ENCODE peak calls at places on chromosomes 11 and 22, in seven cellular contexts. Q is bronchial epithelial cell, H is stomach, D is dorsolateral prefrontal cortex, A is fibroblast of the aortic adventitia, C is neural crest cell, X is astrocyte of the cerebellum. W is an unnamed sample.

GRCh38 chr11:126059238-126059761 is 3.4 kb downstream of the CDON start:
- DNase-seq in Q (no peak), H (no peak), D (no peak), A (no peak), C (no peak), X (no peak), W (no peak)

GRCh38 chr11:17828311-17828751 is 93.8 kb downstream of the KCNC1 start:
- DNase-seq in Q (no peak), H (peak; percentile 29), D (peak; percentile 33), A (peak; percentile 78), C (no peak), X (no peak), W (no peak)

GRCh38 chr11:3995949-3996554 is 98.5 kb upstream of the RRM1 start:
- DNase-seq in Q (peak; percentile 8), H (no peak), D (no peak), A (peak; percentile 55), C (no peak), X (no peak), W (no peak)

GRCh38 chr11:12791245-12791644 is 117.0 kb downstream of the TEAD1 start:
- DNase-seq in Q (no peak), H (no peak), D (no peak), A (no peak), C (no peak), X (no peak), W (no peak)

GRCh38 chr22:40043086-40043485 is 48.3 kb downstream of the FAM83F start:
- DNase-seq in Q (no peak), H (no peak), D (peak; percentile 24), A (peak; percentile 84), C (no peak), X (no peak), W (peak; percentile 29)

GRCh38 chr11:66967670-66968425 is 7.3 kb upstream of the C11orf86 start:
- DNase-seq in Q (peak; percentile 96), H (no peak), D (no peak), A (peak; percentile 88), C (no peak), X (no peak), W (no peak)

GRCh38 chr22:33062402-33062801 is 4.2 kb upstream of the SYN3 start:
- DNase-seq in Q (no peak), H (no peak), D (no peak), A (no peak), C (no peak), X (no peak), W (no peak)

GRCh38 chr11:84691830-84692229 is 935.3 kb downstream of the DLG2 start:
- DNase-seq in Q (no peak), H (no peak), D (no peak), A (no peak), C (no peak), X (no peak), W (no peak)

GRCh38 chr22:27105142-27106025 is 448.0 kb downstream of the MIAT start:
- DNase-seq in Q (peak; percentile 25), H (peak; percentile 31), D (no peak), A (peak; percentile 96), C (no peak), X (peak; percentile 89), W (peak; percentile 70)

GRCh38 chr22:44638966-44639739 is 62.9 kb upstream of the PRR5 start:
- DNase-seq in Q (no peak), H (no peak), D (no peak), A (peak; percentile 37), C (no peak), X (peak; percentile 13), W (no peak)

GRCh38 chr22:44642096-44642644 is 59.8 kb upstream of the PRR5 start:
- DNase-seq in Q (no peak), H (no peak), D (no peak), A (no peak), C (no peak), X (no peak), W (no peak)

GRCh38 chr22:44640618-44641155 is 61.3 kb upstream of the PRR5 start:
- DNase-seq in Q (no peak), H (no peak), D (no peak), A (no peak), C (no peak), X (no peak), W (no peak)

GRCh38 chr22:44645083-44645482 is 56.9 kb upstream of the PRR5 start:
- DNase-seq in Q (no peak), H (no peak), D (no peak), A (no peak), C (no peak), X (no peak), W (no peak)

GRCh38 chr22:44639891-44640617 is 62.0 kb upstream of the PRR5 start:
- DNase-seq in Q (no peak), H (no peak), D (no peak), A (no peak), C (no peak), X (no peak), W (no peak)
- TF ChIP-seq CTCF in Q (no peak), H (no peak), D (no peak), A (no peak), C (no peak), X (no peak), W (no peak)

GRCh38 chr22:48572951-48573350 is 1254.7 kb downstream of the BRD1 start:
- DNase-seq in Q (no peak), H (no peak), D (no peak), A (no peak), C (no peak), X (no peak), W (no peak)

GRCh38 chr22:48573766-48574165 is 1253.9 kb downstream of the BRD1 start:
- DNase-seq in Q (no peak), H (no peak), D (no peak), A (no peak), C (no peak), X (no peak), W (no peak)

GRCh38 chr22:48575567-48576332 is 1251.9 kb downstream of the BRD1 start:
- DNase-seq in Q (no peak), H (no peak), D (no peak), A (no peak), C (no peak), X (no peak), W (no peak)

GRCh38 chr22:48576333-48577013 is 1251.2 kb downstream of the BRD1 start:
- DNase-seq in Q (no peak), H (no peak), D (peak; percentile 41), A (no peak), C (peak; percentile 72), X (no peak), W (no peak)

DNA sequence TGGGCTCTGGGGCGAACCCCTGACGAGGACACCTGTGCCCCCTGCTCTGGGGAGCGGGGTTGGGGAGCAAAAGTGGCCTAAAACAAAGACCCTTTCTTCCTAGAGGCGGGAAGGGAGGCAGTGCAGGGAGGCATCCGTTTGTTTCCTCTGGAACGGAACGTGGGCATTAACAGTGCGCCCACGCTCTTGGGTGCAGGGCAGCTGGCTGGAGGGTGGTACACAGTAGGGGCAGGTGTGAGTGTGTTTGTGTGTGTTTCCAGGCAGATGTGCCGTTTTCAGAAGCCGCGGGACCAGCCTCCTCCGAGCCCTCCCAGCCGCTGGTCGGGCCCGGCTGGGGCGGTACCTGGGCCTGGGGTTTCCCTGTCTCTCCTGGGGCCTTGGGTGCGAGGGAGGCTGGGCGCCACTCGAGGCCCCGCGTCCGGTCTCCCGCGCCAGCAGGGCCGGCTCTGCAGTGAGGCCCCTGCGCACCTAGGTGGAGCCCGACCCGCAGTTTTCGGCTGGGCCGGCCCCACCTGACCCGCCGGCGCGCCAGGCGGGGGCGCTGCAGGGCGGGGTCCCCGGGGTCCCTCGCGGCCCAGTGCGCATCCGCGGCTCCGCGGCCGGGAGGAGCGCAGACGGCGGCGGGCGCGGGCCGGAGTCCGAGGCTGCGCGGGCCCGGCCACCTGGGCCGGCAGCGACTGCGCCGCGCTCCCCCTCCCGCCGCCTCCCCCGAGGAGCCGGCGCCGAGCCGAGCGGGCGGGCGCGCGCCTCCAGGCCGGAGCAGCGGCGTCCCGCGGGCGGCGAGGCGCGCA is 1252.7 kb downstream of the BRD1 start:
- DNase-seq in Q (no peak), H (no peak), D (peak; percentile 31), A (no peak), C (peak; percentile 73), X (no peak), W (no peak)
- TF ChIP-seq CTCF in Q (peak; percentile 3), H (no peak), D (peak; percentile 63), A (no peak), C (peak; percentile 70), X (peak; percentile 53), W (no peak)

DNA sequence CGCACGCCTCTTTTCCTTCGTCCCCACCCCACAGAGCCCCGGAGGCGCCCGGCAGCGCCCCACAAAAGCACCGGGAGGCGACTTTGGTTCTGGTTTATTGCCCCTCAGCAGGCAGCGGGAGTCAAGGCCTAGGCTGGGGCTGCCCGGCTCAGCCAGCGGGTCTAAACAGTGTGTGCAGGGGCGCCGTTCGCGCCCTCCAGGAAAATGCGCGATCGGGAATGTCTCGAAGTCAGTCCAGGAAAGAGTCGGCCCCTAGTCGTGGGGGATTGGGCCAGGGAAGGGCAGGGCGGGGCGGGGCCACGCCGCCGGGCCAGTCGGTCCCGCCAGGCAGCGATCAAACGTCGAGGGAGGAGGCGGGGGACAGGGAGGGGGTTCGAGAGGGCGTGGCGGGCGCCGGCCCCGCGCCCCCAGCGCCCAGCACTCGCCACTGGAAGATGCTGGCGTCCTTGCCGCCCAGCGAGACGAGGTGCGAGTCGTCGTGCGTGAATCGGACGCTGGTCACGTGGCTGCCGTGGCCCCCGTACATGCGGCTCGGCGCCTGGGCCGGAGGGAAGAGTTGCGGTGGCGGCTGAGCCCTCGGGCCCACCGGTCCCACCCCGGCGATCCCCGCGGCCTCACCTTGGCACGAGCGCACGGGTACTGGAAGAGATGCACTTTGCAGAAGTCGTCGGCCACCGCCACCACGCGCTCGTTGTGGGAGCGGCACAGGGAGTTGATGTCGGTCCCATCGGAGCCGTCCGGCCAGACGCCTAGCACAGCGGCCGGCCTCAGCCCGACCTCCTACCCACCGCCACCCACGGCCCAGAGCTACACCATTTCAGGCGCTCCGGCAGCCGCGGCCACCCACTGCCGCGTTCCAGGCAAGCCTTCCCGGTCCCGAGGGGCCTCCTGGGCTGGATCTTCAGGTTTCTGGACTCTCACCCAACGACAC is 741 bp upstream of the MTA2 start:
- DNase-seq in Q (no peak), H (peak; percentile 65), D (peak; percentile 69), A (peak; percentile 57), C (peak; percentile 26), X (no peak), W (no peak)
- TF ChIP-seq CTCF in Q (peak; percentile 30), H (no peak), D (peak; percentile 19), A (no peak), C (no peak), X (no peak), W (no peak)

GRCh38 chr11:57653162-57653561 is 3.5 kb upstream of the YPEL4 start:
- DNase-seq in Q (no peak), H (no peak), D (no peak), A (no peak), C (no peak), X (no peak), W (no peak)

GRCh38 chr11:57659669-57660068 is 2.1 kb downstream of the CLP1 start:
- DNase-seq in Q (no peak), H (no peak), D (no peak), A (no peak), C (no peak), X (no peak), W (no peak)

GRCh38 chr11:57656936-57657289 is 649 bp upstream of the CLP1 start:
- DNase-seq in Q (no peak), H (no peak), D (no peak), A (no peak), C (no peak), X (no peak), W (no peak)

GRCh38 chr11:57657290-57658022 is at the start of gene CLP1:
- DNase-seq in Q (peak; percentile 98), H (peak; percentile 99), D (peak; percentile 100), A (peak; percentile 98), C (peak; percentile 97), X (peak; percentile 96), W (peak; percentile 94)

GRCh38 chr11:57658023-57658361 is 430 bp downstream of the CLP1 start:
- DNase-seq in Q (no peak), H (no peak), D (no peak), A (no peak), C (no peak), X (no peak), W (no peak)
- TF ChIP-seq CTCF in Q (no peak), H (no peak), D (no peak), A (no peak), C (no peak), X (no peak), W (no peak)

W was measured in AG09319.